ENCODE peak calls at places on chromosomes 16 and 17, in four cellular contexts. W, P, D and N are unnamed samples.

GRCh38 chr17:50064253-50064991 is 8.5 kb downstream of the ITGA3 start:
- DNase-seq in W (no peak), P (peak), D (peak), N (peak)

GRCh38 chr16:67236551-67237395 is 9.8 kb downstream of the TMEM208 start:
- DNase-seq in P (peak), D (peak), W (peak), N (no peak)

GRCh38 chr16:8905168-8905762 is 23.1 kb downstream of the LITAFD start:
- DNase-seq in D (peak), W (no peak), P (no peak), N (peak)

GRCh38 chr17:81987161-81987770 is 9.8 kb downstream of the ASPSCR1 start:
- DNase-seq in P (no peak), D (no peak), W (no peak), N (no peak)

GRCh38 chr16:20799599-20799998 is 6.7 kb downstream of the ERI2 start:
- DNase-seq in D (peak), P (no peak), W (no peak), N (peak)

GRCh38 chr17:28612936-28613872 is 781 bp downstream of the RSKR start:
- DNase-seq in P (no peak), W (peak), D (peak), N (peak)

GRCh38 chr16:3532741-3533140 is 31.9 kb downstream of the CLUAP1 start:
- DNase-seq in D (no peak), P (no peak), W (no peak), N (no peak)

GRCh38 chr16:89922477-89922883 is 662 bp upstream of the TUBB3 start:
- DNase-seq in W (no peak), P (peak), D (peak), N (peak)

GRCh38 chr16:22321340-22322001 is 24.3 kb downstream of the POLR3E start:
- DNase-seq in D (peak), W (peak), P (peak), N (peak)

GRCh38 chr16:81610144-81610842 is 165.7 kb downstream of the CMIP start:
- DNase-seq in W (no peak), P (peak), D (peak), N (peak)

GRCh38 chr16:3642397-3643094 is 11.9 kb upstream of the DNASE1 start:
- DNase-seq in W (no peak), D (peak), P (peak), N (peak)

GRCh38 chr17:3043737-3044365 is 19.6 kb downstream of the OR1D5 start:
- DNase-seq in W (no peak), D (no peak), P (no peak), N (no peak)

GRCh38 chr16:81401035-81401950 is 43.3 kb upstream of the CMIP start:
- DNase-seq in W (no peak), D (peak), P (peak), N (peak)

GRCh38 chr17:32191306-32191705 is 49.0 kb downstream of the RHOT1 start:
- DNase-seq in D (peak), W (no peak), P (no peak), N (peak)

GRCh38 chr16:72927199-72928088 is 120.5 kb downstream of the ZFHX3 start:
- DNase-seq in D (peak), W (no peak), P (no peak), N (peak)

GRCh38 chr16:84190731-84191388 is at the start of gene ADAD2:
- DNase-seq in W (no peak), D (no peak), P (no peak), N (no peak)

GRCh38 chr16:85480727-85481101 is 132.4 kb upstream of the GSE1 start:
- DNase-seq in D (peak), P (no peak), W (no peak), N (no peak)

GRCh38 chr16:50680907-50681885 is at the start of gene SNX20:
- DNase-seq in W (peak), D (no peak), P (no peak), N (no peak)

GRCh38 chr17:17590141-17590735 is 1.3 kb downstream of the PEMT start:
- DNase-seq in P (no peak), W (no peak), D (no peak), N (no peak)

GRCh38 chr16:89330177-89330856 is 112.8 kb downstream of the ZNF778 start:
- DNase-seq in P (no peak), W (peak), D (peak), N (peak)

GRCh38 chr17:42421479-42422332 is 1.4 kb downstream of the CAVIN1 start:
- DNase-seq in W (no peak), D (no peak), P (peak), N (peak)

GRCh38 chr17:33389506-33390141 is 96.5 kb upstream of the ASIC2 start:
- DNase-seq in P (no peak), D (peak), W (no peak), N (no peak)

GRCh38 chr16:9053006-9053601 is 38.3 kb upstream of the HAPSTR1 start:
- DNase-seq in D (peak), W (no peak), P (peak), N (peak)

GRCh38 chr17:61279476-61280145 is 120.0 kb upstream of the TBX2 start:
- DNase-seq in W (no peak), D (peak), P (no peak), N (peak)

GRCh38 chr16:66286527-66286926 is 80.0 kb upstream of the CDH5 start:
- DNase-seq in D (no peak), P (no peak), W (no peak), N (no peak)

GRCh38 chr17:43556292-43556691 is 10.2 kb upstream of the ETV4 start:
- DNase-seq in W (no peak), D (no peak), P (peak), N (peak)

GRCh38 chr17:82287849-82288601 is 14.5 kb upstream of the CSNK1D start:
- DNase-seq in D (peak), W (no peak), P (peak), N (peak)

GRCh38 chr16:16146380-16147315 is 76.6 kb downstream of the ABCC6 start:
- DNase-seq in W (no peak), P (no peak), D (no peak), N (no peak)

GRCh38 chr17:28380572-28380907 is 9.0 kb downstream of the SARM1 start:
- DNase-seq in W (no peak), D (no peak), P (no peak), N (no peak)

GRCh38 chr16:57380671-57381462 is 8.6 kb downstream of the CX3CL1 start:
- DNase-seq in P (no peak), W (no peak), D (peak), N (peak)

GRCh38 chr17:32699247-32699646 is 177.7 kb downstream of the MYO1D start:
- DNase-seq in P (no peak), W (no peak), D (no peak), N (no peak)

GRCh38 chr16:66934138-66934838 is at the start of gene CIAO2B:
- DNase-seq in W (peak), P (peak), D (peak), N (peak)

GRCh38 chr16:180101-180920 is at the start of gene HBQ1:
- DNase-seq in P (peak), D (peak), W (peak), N (no peak)

GRCh38 chr16:11835309-11835708 is 16.0 kb downstream of the RSL1D1 start:
- DNase-seq in D (no peak), P (no peak), W (no peak), N (no peak)